ENCODE peak calls at places on chromosomes 7 and 10, in eight cellular contexts. W is NB4, E is progenitor cell of endocrine pancreas, Y is transverse colon, G is GM10248, L is GM12865, M is tibial artery, P is MM.1S. V is an unnamed sample.
A peak's percentile ranks its signal among the peaks of the same experiment; 100 is the strongest.

GRCh38 chr7:150876817-150877526 is 24.7 kb downstream of the AOC1 start:
- DNase-seq in P (peak; percentile 32), Y (peak; percentile 66), M (no peak), L (peak; percentile 29), W (peak; percentile 86), E (peak; percentile 42), G (peak; percentile 74), V (peak; percentile 73)

GRCh38 chr10:114956466-114956865 is 18.5 kb downstream of the TRUB1 start:
- DNase-seq in Y (no peak), L (peak; percentile 17), E (no peak), W (no peak), M (no peak), G (peak; percentile 10), P (peak; percentile 46), V (no peak)

GRCh38 chr7:46603296-46603701 is 682.2 kb upstream of the IGFBP3 start:
- DNase-seq in E (no peak), W (no peak), Y (no peak), L (no peak), P (no peak), G (no peak), M (peak; percentile 79), V (no peak)

GRCh38 chr7:12315049-12315448 is 88.6 kb downstream of the VWDE start:
- DNase-seq in L (no peak), G (no peak), M (no peak), Y (no peak), E (no peak), W (no peak), P (no peak), V (no peak)

GRCh38 chr10:24307173-24307572 is 98.2 kb downstream of the KIAA1217 start:
- DNase-seq in M (no peak), G (no peak), Y (no peak), W (no peak), P (no peak), L (no peak), E (no peak), V (no peak)

GRCh38 chr7:5528071-5528814 is 104.6 kb upstream of the TNRC18 start:
- DNase-seq in Y (peak; percentile 66), W (no peak), E (no peak), M (peak; percentile 75), P (peak; percentile 9), L (peak; percentile 66), G (no peak), V (peak; percentile 71)

GRCh38 chr7:28207486-28208158 is 27.0 kb upstream of the JAZF1 start:
- DNase-seq in P (peak; percentile 68), W (peak; percentile 59), G (peak; percentile 15), E (no peak), M (no peak), Y (no peak), L (peak; percentile 49), V (no peak)

GRCh38 chr10:34905200-34905927 is 90.3 kb upstream of the PARD3 start:
- DNase-seq in W (no peak), P (no peak), G (no peak), E (no peak), M (no peak), Y (no peak), L (no peak), V (no peak)

GRCh38 chr10:73554729-73555128 is 36.4 kb downstream of the USP54 start:
- DNase-seq in E (no peak), G (no peak), M (no peak), L (no peak), Y (no peak), P (no peak), W (no peak), V (no peak)

GRCh38 chr10:73653701-73654100 is 2.1 kb downstream of the SYNPO2L start:
- DNase-seq in P (no peak), W (peak; percentile 88), E (no peak), L (peak; percentile 63), M (no peak), G (peak; percentile 55), Y (no peak), V (no peak)

GRCh38 chr10:619710-620109 is 69.8 kb downstream of the DIP2C start:
- DNase-seq in M (no peak), E (no peak), W (no peak), Y (no peak), P (no peak), L (no peak), G (no peak), V (no peak)

GRCh38 chr10:28411648-28412047 is 108.8 kb upstream of the MPP7 start:
- DNase-seq in G (peak; percentile 31), M (no peak), L (peak; percentile 34), W (no peak), Y (no peak), P (no peak), E (no peak), V (no peak)

GRCh38 chr10:102384053-102384452 is 11.5 kb upstream of the NFKB2 start:
- DNase-seq in P (no peak), G (no peak), Y (peak; percentile 11), E (no peak), W (peak; percentile 57), M (no peak), L (no peak), V (no peak)

GRCh38 chr10:14396441-14397048 is 65.8 kb upstream of the FRMD4A start:
- DNase-seq in P (no peak), W (no peak), E (no peak), M (no peak), G (no peak), L (no peak), Y (no peak), V (peak; percentile 52)

GRCh38 chr7:1087952-1088920 is at the start of gene GPER1:
- DNase-seq in M (peak; percentile 83), Y (peak; percentile 86), G (no peak), W (no peak), E (no peak), P (no peak), L (no peak), V (peak; percentile 34)

GRCh38 chr7:142496545-142496991 is 238.7 kb upstream of the PRSS58 start:
- DNase-seq in M (no peak), E (no peak), G (peak; percentile 34), Y (peak; percentile 26), P (peak; percentile 59), W (peak; percentile 67), L (peak; percentile 32), V (peak; percentile 30)

GRCh38 chr7:101790566-101791293 is 26.7 kb upstream of the CUX1 start:
- DNase-seq in G (no peak), P (no peak), E (no peak), L (no peak), M (no peak), W (no peak), Y (no peak), V (no peak)

GRCh38 chr10:29895436-29895835 is 163.9 kb downstream of the JCAD start:
- DNase-seq in P (no peak), W (no peak), G (no peak), E (no peak), M (peak; percentile 92), L (no peak), Y (peak; percentile 14), V (peak; percentile 8)

GRCh38 chr7:71414490-71414889 is 282.5 kb downstream of the GALNT17 start:
- DNase-seq in M (peak; percentile 64), Y (no peak), P (no peak), G (no peak), L (no peak), W (peak; percentile 79), E (no peak), V (no peak)

GRCh38 chr7:36390199-36391090 is 783 bp downstream of the ANLN start:
- DNase-seq in W (peak; percentile 90), L (peak; percentile 61), P (peak; percentile 64), E (peak; percentile 75), G (peak; percentile 34), M (peak; percentile 74), Y (peak; percentile 85), V (peak; percentile 87)

GRCh38 chr10:120782336-120782735 is 68.8 kb upstream of the WDR11 start:
- DNase-seq in L (no peak), M (no peak), Y (no peak), P (no peak), E (no peak), W (no peak), G (no peak), V (no peak)

GRCh38 chr7:47195641-47196040 is 386.3 kb downstream of the TNS3 start:
- DNase-seq in E (no peak), P (no peak), G (no peak), M (no peak), W (no peak), Y (no peak), L (no peak), V (no peak)

GRCh38 chr7:77479536-77480088 is 57.5 kb upstream of the PTPN12 start:
- DNase-seq in Y (no peak), M (no peak), E (no peak), W (no peak), L (no peak), P (no peak), G (no peak), V (no peak)

GRCh38 chr10:124344266-124344590 is 74.5 kb downstream of the OAT start:
- DNase-seq in M (peak; percentile 40), G (no peak), E (no peak), W (no peak), L (no peak), Y (no peak), P (no peak), V (no peak)

GRCh38 chr7:158924956-158925355 is 68.6 kb downstream of the DYNC2I1 start:
- DNase-seq in Y (no peak), E (no peak), M (no peak), G (no peak), L (no peak), P (no peak), W (no peak), V (peak; percentile 21)

DNA sequence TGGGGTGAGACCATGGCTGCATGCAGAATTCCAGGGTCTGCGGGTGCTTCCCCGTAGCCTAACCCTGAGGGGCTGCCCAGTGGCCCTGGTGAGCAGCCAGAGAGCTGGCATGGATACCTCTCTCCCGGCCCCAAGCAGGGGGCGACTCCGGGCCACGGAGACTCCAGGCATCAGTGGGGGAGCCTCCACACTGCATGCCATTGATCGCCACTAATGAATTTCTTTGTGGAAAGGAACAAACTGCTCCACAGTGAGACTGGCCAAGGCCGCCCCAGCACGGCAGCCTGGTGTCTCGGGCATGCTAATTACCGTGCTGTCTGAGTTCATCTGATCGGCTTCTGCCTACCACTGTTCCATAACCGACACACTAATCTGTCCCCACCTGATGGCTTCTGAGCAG is 184.4 kb downstream of the GRID1 start:
- DNase-seq in E (no peak), M (peak; percentile 47), W (no peak), G (no peak), L (no peak), Y (no peak), P (no peak), V (no peak)
- TF ChIP-seq CTCF in E (no peak), M (no peak), W (no peak), G (no peak), L (no peak), Y (no peak), P (no peak), V (no peak)

GRCh38 chr10:44024351-44025116 is 360.4 kb downstream of the CXCL12 start:
- DNase-seq in Y (no peak), W (no peak), G (no peak), M (no peak), P (no peak), E (no peak), L (no peak), V (no peak)
- TF ChIP-seq CTCF in Y (no peak), W (no peak), G (no peak), M (no peak), P (no peak), E (no peak), L (no peak), V (no peak)

GRCh38 chr10:57849726-57850357 is 417.9 kb downstream of the IPMK start:
- DNase-seq in P (peak; percentile 71), G (no peak), L (no peak), Y (no peak), E (no peak), M (no peak), W (peak; percentile 12), V (no peak)
- TF ChIP-seq CTCF in P (peak; percentile 62), G (no peak), L (no peak), Y (no peak), E (peak; percentile 40), M (peak; percentile 58), W (no peak), V (peak; percentile 73)

GRCh38 chr10:71564221-71564820 is 155.3 kb downstream of the C10orf105 start:
- DNase-seq in E (no peak), W (no peak), L (no peak), P (no peak), G (no peak), Y (no peak), M (no peak), V (no peak)
- TF ChIP-seq CTCF in E (no peak), W (no peak), L (no peak), P (no peak), G (no peak), Y (no peak), M (no peak), V (no peak)